ENCODE peak calls at places on chromosome 21, in nine cellular contexts. E is CD4-positive, alpha-beta T cell; M is dorsolateral prefrontal cortex; U is fibroblast of lung; N is A673; X is SK-N-SH; B is endodermal cell; S is Calu3; Q is tibial nerve. I is an unnamed sample.

GRCh38 chr21:46221664-46222435 is 6.7 kb downstream of the LSS start:
- DNase-seq in E (no peak), M (no peak), U (no peak), N (no peak), X (no peak), B (no peak), S (no peak), Q (no peak), I (no peak)

GRCh38 chr21:16563795-16564194 is 834.0 kb downstream of the USP25 start:
- DNase-seq in E (no peak), M (no peak), U (no peak), N (no peak), X (no peak), B (peak), S (peak), Q (no peak), I (no peak)

GRCh38 chr21:45970674-45971486 is 10.7 kb upstream of the COL6A1 start:
- DNase-seq in E (peak), M (no peak), U (peak), N (peak), X (peak), B (peak), S (peak), Q (no peak), I (no peak)

GRCh38 chr21:29205988-29206387 is 75.5 kb downstream of the MAP3K7CL start:
- DNase-seq in E (no peak), M (no peak), U (no peak), N (no peak), X (no peak), B (no peak), S (no peak), Q (no peak), I (no peak)

GRCh38 chr21:46320331-46320801 is 3.3 kb downstream of the C21orf58 start:
- DNase-seq in E (no peak), M (no peak), U (no peak), N (no peak), X (no peak), B (no peak), S (no peak), Q (no peak), I (no peak)

GRCh38 chr21:39048574-39048973 is 134.7 kb downstream of the PSMG1 start:
- DNase-seq in E (no peak), M (no peak), U (peak), N (peak), X (no peak), B (peak), S (peak), Q (no peak), I (no peak)

GRCh38 chr21:45377325-45377709 is 27.6 kb upstream of the COL18A1 start:
- DNase-seq in E (no peak), M (no peak), U (no peak), N (no peak), X (no peak), B (no peak), S (no peak), Q (no peak), I (no peak)

GRCh38 chr21:28822064-28822402 is 170.6 kb downstream of the LTN1 start:
- DNase-seq in E (no peak), M (no peak), U (no peak), N (no peak), X (no peak), B (no peak), S (no peak), Q (no peak), I (no peak)

GRCh38 chr21:14617836-14618235 is 71.7 kb upstream of the SAMSN1 start:
- DNase-seq in E (no peak), M (no peak), U (no peak), N (peak), X (no peak), B (no peak), S (no peak), Q (no peak), I (no peak)

GRCh38 chr21:46195595-46196195 is 11.4 kb upstream of the SPATC1L start:
- DNase-seq in E (no peak), M (peak), U (no peak), N (no peak), X (peak), B (peak), S (no peak), Q (peak), I (no peak)

GRCh38 chr21:39000496-39000895 is 182.8 kb downstream of the PSMG1 start:
- DNase-seq in E (no peak), M (no peak), U (no peak), N (no peak), X (no peak), B (peak), S (no peak), Q (no peak), I (no peak)

GRCh38 chr21:37365657-37366487 is 701 bp upstream of the DYRK1A start:
- DNase-seq in E (no peak), M (peak), U (peak), N (no peak), X (no peak), B (peak), S (peak), Q (peak), I (peak)

GRCh38 chr21:43974791-43975468 is 37.2 kb upstream of the TRAPPC10 start:
- DNase-seq in E (no peak), M (no peak), U (no peak), N (no peak), X (no peak), B (no peak), S (no peak), Q (no peak), I (no peak)

GRCh38 chr21:39307466-39307865 is 6.0 kb downstream of the BRWD1 start:
- DNase-seq in E (no peak), M (no peak), U (no peak), N (no peak), X (no peak), B (no peak), S (no peak), Q (no peak), I (no peak)

GRCh38 chr21:32994305-32994704 is 31.4 kb upstream of the OLIG2 start:
- DNase-seq in E (no peak), M (no peak), U (peak), N (peak), X (peak), B (no peak), S (peak), Q (no peak), I (no peak)
- TF ChIP-seq CTCF in E (peak), M (peak), U (peak), N (peak), X (peak), B (peak), S (no peak), Q (peak), I (no peak)

DNA sequence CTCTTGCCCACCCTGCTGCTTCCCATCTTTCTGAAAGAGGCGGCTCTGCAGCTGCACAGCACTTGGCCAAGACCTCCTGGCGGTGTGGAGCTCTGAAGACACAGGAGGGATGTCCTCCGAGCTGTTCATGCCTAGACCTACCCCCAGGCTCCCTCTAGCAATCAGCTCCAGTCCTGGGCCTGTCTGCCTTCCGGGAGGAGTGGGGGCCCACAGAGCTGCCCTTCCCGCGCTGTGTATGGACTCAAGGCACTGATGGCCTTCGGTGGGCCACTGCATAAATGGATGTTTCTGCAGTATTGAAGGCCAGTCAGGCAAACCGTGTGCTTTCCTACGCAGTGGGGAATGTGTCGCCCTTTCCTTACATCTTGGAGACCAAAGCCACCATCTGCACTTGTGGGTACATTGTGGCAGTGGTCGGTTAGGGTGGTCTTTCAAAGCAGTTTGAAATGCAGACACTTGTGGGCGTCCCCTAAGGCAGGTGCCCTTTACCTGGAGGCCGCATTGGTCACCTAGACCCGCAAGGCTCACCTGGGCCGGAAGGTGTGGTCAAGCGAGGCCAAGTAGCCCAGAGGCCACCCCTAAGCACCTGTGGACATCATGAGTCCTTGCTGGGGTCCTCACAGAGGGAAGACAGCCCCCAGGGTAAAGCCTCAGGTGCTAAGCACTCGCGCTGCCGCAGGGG is 912 bp upstream of the PKNOX1 start:
- DNase-seq in E (no peak), M (no peak), U (no peak), N (no peak), X (no peak), B (peak), S (no peak), Q (no peak), I (no peak)
- TF ChIP-seq CTCF in E (no peak), M (no peak), U (no peak), N (no peak), X (no peak), B (no peak), S (no peak), Q (no peak), I (no peak)

GRCh38 chr21:24369751-24370150 is 1237.5 kb downstream of the MRPL39 start:
- DNase-seq in E (no peak), M (no peak), U (no peak), N (no peak), X (no peak), B (no peak), S (no peak), Q (no peak), I (no peak)

GRCh38 chr21:24369278-24369677 is 1238.0 kb downstream of the MRPL39 start:
- DNase-seq in E (no peak), M (no peak), U (no peak), N (no peak), X (no peak), B (no peak), S (no peak), Q (no peak), I (no peak)

DNA sequence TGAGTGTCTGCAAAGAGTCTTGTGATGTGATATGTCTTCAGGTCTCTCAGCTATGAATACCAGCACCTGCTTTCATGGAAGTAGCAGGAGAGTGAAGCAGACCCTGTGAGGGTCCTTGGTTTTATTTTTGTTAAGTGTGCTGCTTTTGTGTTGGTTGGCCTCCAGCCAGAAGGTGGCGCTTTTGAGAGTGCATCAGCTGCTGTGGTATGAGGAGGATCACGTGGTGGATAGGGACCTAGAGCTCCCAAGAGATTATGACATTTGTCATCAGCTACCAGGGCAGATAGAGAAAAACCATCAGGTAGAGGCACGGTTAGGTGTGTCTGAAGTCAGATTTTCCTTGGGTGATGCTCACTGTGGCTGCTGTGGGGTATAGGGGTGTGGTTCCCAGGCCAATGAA is 1232.1 kb downstream of the MRPL39 start:
- DNase-seq in E (peak), M (no peak), U (no peak), N (peak), X (no peak), B (peak), S (no peak), Q (no peak), I (no peak)
- TF ChIP-seq CTCF in E (no peak), M (no peak), U (no peak), N (no peak), X (peak), B (peak), S (no peak), Q (no peak), I (no peak)

GRCh38 chr21:42668193-42668592 is 14.8 kb downstream of the PDE9A start:
- DNase-seq in E (no peak), M (no peak), U (no peak), N (no peak), X (no peak), B (no peak), S (no peak), Q (no peak), I (no peak)

GRCh38 chr21:42668620-42669019 is 15.2 kb downstream of the PDE9A start:
- DNase-seq in E (no peak), M (no peak), U (no peak), N (no peak), X (no peak), B (no peak), S (no peak), Q (no peak), I (no peak)

GRCh38 chr21:42670058-42670830 is 16.8 kb downstream of the PDE9A start:
- DNase-seq in E (no peak), M (no peak), U (no peak), N (no peak), X (no peak), B (no peak), S (no peak), Q (no peak), I (no peak)

GRCh38 chr21:42670884-42671283 is 17.5 kb downstream of the PDE9A start:
- DNase-seq in E (no peak), M (no peak), U (no peak), N (no peak), X (no peak), B (no peak), S (no peak), Q (no peak), I (no peak)

DNA sequence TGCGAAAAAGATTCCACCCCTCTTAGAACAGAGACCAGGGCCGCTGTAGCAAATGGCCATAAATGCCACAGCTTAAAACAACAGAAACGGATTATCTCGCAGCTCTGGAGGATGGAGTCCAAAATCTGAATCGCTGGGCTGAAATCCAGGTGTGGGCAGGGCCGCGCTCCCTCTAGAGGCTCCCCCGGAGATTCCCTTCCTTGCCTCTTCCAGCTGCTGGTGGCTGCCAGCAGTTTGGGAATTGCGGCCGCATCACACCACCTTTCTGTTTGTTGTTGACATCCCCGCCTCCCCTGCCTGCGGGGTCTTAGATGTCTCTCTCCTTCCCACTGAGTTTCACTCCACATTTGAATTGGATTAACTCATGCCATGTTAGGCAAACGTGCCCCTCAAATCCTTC is 15.6 kb downstream of the PDE9A start:
- DNase-seq in E (no peak), M (no peak), U (no peak), N (no peak), X (no peak), B (peak), S (no peak), Q (no peak), I (no peak)
- TF ChIP-seq CTCF in E (no peak), M (no peak), U (no peak), N (peak), X (no peak), B (peak), S (no peak), Q (no peak), I (no peak)

DNA sequence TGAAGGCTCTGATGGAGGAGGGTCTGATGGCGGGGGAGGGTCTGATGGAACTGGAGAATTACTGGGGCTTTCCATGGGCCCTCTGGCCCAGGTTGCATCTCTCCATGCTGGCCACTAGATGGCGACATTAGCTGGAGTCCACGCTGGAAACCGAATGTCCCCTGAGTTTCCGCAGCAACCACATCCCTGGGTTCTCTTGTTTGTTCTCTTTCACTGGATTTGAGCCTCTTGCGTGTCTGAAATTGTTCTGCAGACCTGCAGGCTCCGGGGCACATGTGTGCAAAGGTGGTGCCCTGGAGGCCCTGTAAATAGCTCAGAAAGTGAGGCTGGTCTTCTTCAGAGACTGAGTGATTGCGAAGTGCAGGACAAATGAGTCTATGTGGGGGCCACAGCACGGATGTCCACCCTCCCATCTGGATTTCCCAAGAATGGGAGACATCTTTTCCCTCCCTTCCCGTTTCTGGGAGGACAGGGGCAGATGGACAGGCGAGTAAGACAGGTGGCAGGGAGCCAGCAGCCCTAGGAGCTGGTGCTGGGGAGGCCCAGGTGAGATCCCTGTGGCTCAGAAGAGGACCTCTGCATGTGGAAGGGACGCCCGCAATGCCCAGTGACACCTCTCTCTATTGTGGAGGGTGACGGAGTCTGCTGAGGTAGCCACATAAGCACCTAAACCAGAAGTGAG is 73.2 kb upstream of the ABCG1 start:
- DNase-seq in E (peak), M (peak), U (peak), N (peak), X (peak), B (peak), S (peak), Q (no peak), I (peak)
- TF ChIP-seq CTCF in E (peak), M (peak), U (peak), N (peak), X (peak), B (peak), S (peak), Q (peak), I (peak)

DNA sequence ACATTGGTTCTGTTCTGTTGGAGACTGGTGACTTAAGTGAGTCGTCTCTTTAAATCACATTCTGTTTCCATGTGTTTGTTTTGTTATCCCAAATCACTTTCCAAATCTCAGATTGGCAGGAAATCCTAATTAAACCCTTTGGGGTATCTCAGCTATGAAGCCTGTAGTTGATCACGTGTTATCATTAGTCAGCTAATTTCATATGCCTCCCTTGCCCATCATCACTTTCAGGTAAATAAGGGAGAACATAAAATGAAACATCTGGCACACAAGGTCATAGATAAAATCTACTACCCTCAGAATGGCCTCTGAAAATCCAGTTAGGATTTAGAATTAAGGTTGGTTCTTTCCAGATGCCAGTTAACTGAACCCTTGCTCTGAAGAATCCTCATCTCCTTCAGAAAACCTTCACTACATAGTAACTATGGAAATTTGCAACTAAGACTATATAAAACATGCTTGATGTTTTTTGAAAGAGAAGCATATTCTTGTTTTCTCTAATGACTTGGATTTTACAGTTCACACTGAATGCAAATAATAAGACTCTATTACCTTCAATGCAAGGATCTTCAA is 401.5 kb downstream of the DSCAM start:
- DNase-seq in E (no peak), M (no peak), U (no peak), N (no peak), X (peak), B (no peak), S (no peak), Q (no peak), I (no peak)
- TF ChIP-seq CTCF in E (no peak), M (no peak), U (no peak), N (no peak), X (no peak), B (no peak), S (no peak), Q (no peak), I (no peak)

GRCh38 chr21:34889537-34890257 is 159.4 kb downstream of the RUNX1 start:
- DNase-seq in E (peak), M (no peak), U (peak), N (peak), X (peak), B (peak), S (peak), Q (peak), I (peak)

GRCh38 chr21:34889287-34889536 is 159.9 kb downstream of the RUNX1 start:
- DNase-seq in E (peak), M (no peak), U (peak), N (peak), X (no peak), B (peak), S (peak), Q (no peak), I (peak)

GRCh38 chr21:34890724-34891609 is 158.1 kb downstream of the RUNX1 start:
- DNase-seq in E (no peak), M (no peak), U (peak), N (no peak), X (peak), B (peak), S (peak), Q (no peak), I (peak)

GRCh38 chr21:34891610-34891943 is 157.5 kb downstream of the RUNX1 start:
- DNase-seq in E (no peak), M (no peak), U (no peak), N (no peak), X (no peak), B (no peak), S (no peak), Q (no peak), I (no peak)

DNA sequence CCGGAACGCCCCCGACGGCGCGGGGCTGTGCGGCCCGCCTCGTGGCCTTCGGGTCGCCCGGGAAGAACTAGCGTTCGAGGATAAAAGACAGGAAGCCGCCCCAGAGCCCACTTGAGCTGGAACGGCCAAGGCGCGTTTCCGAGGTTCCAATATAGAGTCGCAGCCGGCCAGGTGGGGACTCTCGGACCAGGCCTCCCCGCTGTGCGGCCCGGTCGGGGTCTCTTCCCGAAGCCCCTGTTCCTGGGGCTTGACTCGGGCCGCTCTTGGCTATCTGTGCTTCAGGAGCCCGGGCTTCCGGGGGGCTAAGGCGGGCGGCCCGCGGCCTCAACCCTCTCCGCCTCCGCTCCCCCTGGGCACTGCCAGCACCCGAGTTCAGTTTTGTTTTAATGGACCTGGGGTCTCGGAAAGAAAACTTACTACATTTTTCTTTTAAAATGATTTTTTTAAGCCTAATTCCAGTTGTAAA is 158.8 kb downstream of the RUNX1 start:
- DNase-seq in E (no peak), M (no peak), U (no peak), N (no peak), X (no peak), B (no peak), S (no peak), Q (no peak), I (no peak)
- TF ChIP-seq CTCF in E (peak), M (no peak), U (no peak), N (no peak), X (no peak), B (no peak), S (no peak), Q (no peak), I (peak)

DNA sequence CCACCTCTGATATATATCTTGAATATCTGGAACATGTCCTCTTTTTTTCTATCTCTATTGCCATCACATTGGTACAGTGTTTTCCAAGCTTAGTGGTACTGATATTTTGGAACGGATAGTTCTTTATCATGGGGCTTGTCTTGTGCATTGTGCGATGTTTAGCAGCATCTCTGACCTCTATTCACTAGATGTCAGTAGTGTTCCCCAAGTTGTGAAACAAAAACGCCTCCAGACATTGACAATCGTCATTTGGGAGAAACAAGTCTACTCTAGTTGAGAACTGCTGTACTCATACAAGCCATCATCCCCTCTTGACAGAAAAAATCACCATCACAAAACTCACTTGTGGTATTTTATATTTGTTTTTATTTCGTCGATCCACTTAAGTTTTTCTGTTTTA is 79.7 kb upstream of the CHODL start:
- DNase-seq in E (no peak), M (no peak), U (no peak), N (peak), X (no peak), B (no peak), S (no peak), Q (no peak), I (no peak)
- TF ChIP-seq CTCF in E (no peak), M (no peak), U (no peak), N (no peak), X (no peak), B (peak), S (no peak), Q (no peak), I (no peak)

I was measured in mesothelial cell of epicardium.